ENCODE peak calls at places on chromosomes 11 and 22, in eight cellular contexts. One of them, this sample, is unnamed.

GRCh38 chr11:128469220-128469619 is 118.1 kb downstream of the ETS1 start:
- DNase-seq in A172: no peak
- DNase-seq in posterior cingulate gyrus: no peak
- DNase-seq in stimulated activated CD8-positive, alpha-beta memory T cell treated with anti-CD3 and anti-CD28 coated beads, Interleukin-4, amount 100 ng/mL, for 4 hours: no peak
- DNase-seq in CD4-positive, alpha-beta T cell: no peak
- DNase-seq in ecto neural progenitor cell: no peak
- DNase-seq in progenitor cell of endocrine pancreas: no peak
- DNase-seq in type B pancreatic cell: no peak
- DNase-seq in this sample: no peak

GRCh38 chr22:38083931-38084631 is at the start of gene SLC16A8:
- DNase-seq in posterior cingulate gyrus: no peak
- DNase-seq in progenitor cell of endocrine pancreas: no peak
- DNase-seq in ecto neural progenitor cell: peak
- DNase-seq in stimulated activated CD8-positive, alpha-beta memory T cell treated with anti-CD3 and anti-CD28 coated beads, Interleukin-4, amount 100 ng/mL, for 4 hours: no peak
- DNase-seq in A172: no peak
- DNase-seq in type B pancreatic cell: no peak
- DNase-seq in CD4-positive, alpha-beta T cell: no peak
- DNase-seq in this sample: no peak

GRCh38 chr11:80182906-80183305 is 742.1 kb upstream of the TENM4 start:
- DNase-seq in type B pancreatic cell: no peak
- DNase-seq in CD4-positive, alpha-beta T cell: no peak
- DNase-seq in progenitor cell of endocrine pancreas: no peak
- DNase-seq in posterior cingulate gyrus: no peak
- DNase-seq in stimulated activated CD8-positive, alpha-beta memory T cell treated with anti-CD3 and anti-CD28 coated beads, Interleukin-4, amount 100 ng/mL, for 4 hours: no peak
- DNase-seq in A172: no peak
- DNase-seq in ecto neural progenitor cell: no peak
- DNase-seq in this sample: no peak

GRCh38 chr11:38274031-38274430 is 1676.0 kb upstream of the RAG2 start:
- DNase-seq in CD4-positive, alpha-beta T cell: no peak
- DNase-seq in type B pancreatic cell: no peak
- DNase-seq in progenitor cell of endocrine pancreas: no peak
- DNase-seq in ecto neural progenitor cell: no peak
- DNase-seq in A172: no peak
- DNase-seq in posterior cingulate gyrus: no peak
- DNase-seq in stimulated activated CD8-positive, alpha-beta memory T cell treated with anti-CD3 and anti-CD28 coated beads, Interleukin-4, amount 100 ng/mL, for 4 hours: no peak
- DNase-seq in this sample: no peak

GRCh38 chr11:111665779-111666178 is 63.5 kb downstream of the SIK2 start:
- DNase-seq in ecto neural progenitor cell: no peak
- DNase-seq in A172: peak
- DNase-seq in progenitor cell of endocrine pancreas: peak
- DNase-seq in posterior cingulate gyrus: no peak
- DNase-seq in CD4-positive, alpha-beta T cell: no peak
- DNase-seq in type B pancreatic cell: no peak
- DNase-seq in stimulated activated CD8-positive, alpha-beta memory T cell treated with anti-CD3 and anti-CD28 coated beads, Interleukin-4, amount 100 ng/mL, for 4 hours: no peak
- DNase-seq in this sample: no peak

GRCh38 chr11:113562981-113563461 is 87.8 kb upstream of the DRD2 start:
- DNase-seq in type B pancreatic cell: no peak
- DNase-seq in CD4-positive, alpha-beta T cell: no peak
- DNase-seq in stimulated activated CD8-positive, alpha-beta memory T cell treated with anti-CD3 and anti-CD28 coated beads, Interleukin-4, amount 100 ng/mL, for 4 hours: no peak
- DNase-seq in progenitor cell of endocrine pancreas: no peak
- DNase-seq in posterior cingulate gyrus: no peak
- DNase-seq in ecto neural progenitor cell: no peak
- DNase-seq in A172: no peak
- DNase-seq in this sample: no peak

GRCh38 chr22:47767403-47767802 is 1005.0 kb downstream of the TBC1D22A start:
- DNase-seq in CD4-positive, alpha-beta T cell: no peak
- DNase-seq in type B pancreatic cell: no peak
- DNase-seq in progenitor cell of endocrine pancreas: no peak
- DNase-seq in posterior cingulate gyrus: no peak
- DNase-seq in ecto neural progenitor cell: no peak
- DNase-seq in A172: no peak
- DNase-seq in stimulated activated CD8-positive, alpha-beta memory T cell treated with anti-CD3 and anti-CD28 coated beads, Interleukin-4, amount 100 ng/mL, for 4 hours: no peak
- DNase-seq in this sample: no peak

GRCh38 chr22:49863936-49864335 is 10.3 kb downstream of the ZBED4 start:
- DNase-seq in A172: no peak
- DNase-seq in progenitor cell of endocrine pancreas: no peak
- DNase-seq in stimulated activated CD8-positive, alpha-beta memory T cell treated with anti-CD3 and anti-CD28 coated beads, Interleukin-4, amount 100 ng/mL, for 4 hours: no peak
- DNase-seq in CD4-positive, alpha-beta T cell: no peak
- DNase-seq in ecto neural progenitor cell: no peak
- DNase-seq in posterior cingulate gyrus: no peak
- DNase-seq in type B pancreatic cell: no peak
- DNase-seq in this sample: no peak

GRCh38 chr22:43153916-43154315 is 2.6 kb downstream of the TSPO start:
- DNase-seq in ecto neural progenitor cell: no peak
- DNase-seq in A172: no peak
- DNase-seq in stimulated activated CD8-positive, alpha-beta memory T cell treated with anti-CD3 and anti-CD28 coated beads, Interleukin-4, amount 100 ng/mL, for 4 hours: no peak
- DNase-seq in type B pancreatic cell: no peak
- DNase-seq in CD4-positive, alpha-beta T cell: no peak
- DNase-seq in posterior cingulate gyrus: no peak
- DNase-seq in progenitor cell of endocrine pancreas: no peak
- DNase-seq in this sample: no peak

GRCh38 chr22:36585841-36586240 is 56.9 kb upstream of the EIF3D start:
- DNase-seq in stimulated activated CD8-positive, alpha-beta memory T cell treated with anti-CD3 and anti-CD28 coated beads, Interleukin-4, amount 100 ng/mL, for 4 hours: no peak
- DNase-seq in CD4-positive, alpha-beta T cell: no peak
- DNase-seq in progenitor cell of endocrine pancreas: no peak
- DNase-seq in posterior cingulate gyrus: no peak
- DNase-seq in ecto neural progenitor cell: no peak
- DNase-seq in A172: peak
- DNase-seq in type B pancreatic cell: no peak
- DNase-seq in this sample: no peak

GRCh38 chr11:69312418-69313399 is 18.8 kb downstream of the MYEOV start:
- DNase-seq in type B pancreatic cell: no peak
- DNase-seq in stimulated activated CD8-positive, alpha-beta memory T cell treated with anti-CD3 and anti-CD28 coated beads, Interleukin-4, amount 100 ng/mL, for 4 hours: no peak
- DNase-seq in progenitor cell of endocrine pancreas: no peak
- DNase-seq in posterior cingulate gyrus: no peak
- DNase-seq in ecto neural progenitor cell: no peak
- DNase-seq in A172: no peak
- DNase-seq in CD4-positive, alpha-beta T cell: no peak
- DNase-seq in this sample: no peak